ENCODE peak calls at places on chromosome 5, in six cellular contexts. B is GM18507; C is COLO829; U is gastrocnemius medialis; R is CD8-positive, alpha-beta T cell; W is SHP77 treated with DMSO at 0.1 percent for 48 hours. V is an unnamed sample.

GRCh38 chr5:124842725-124843595 is 96.5 kb upstream of the ZNF608 start:
- DNase-seq in W (no peak), U (no peak), B (no peak), C (no peak), R (no peak), V (no peak)

GRCh38 chr5:149455889-149456409 is 76.9 kb upstream of the IL17B start:
- DNase-seq in R (no peak), C (no peak), U (peak; percentile 98), B (no peak), W (no peak), V (no peak)

GRCh38 chr5:176436641-176437040 is 11.5 kb upstream of the FAF2 start:
- DNase-seq in B (no peak), C (no peak), R (no peak), U (no peak), W (no peak), V (peak; percentile 24)

GRCh38 chr5:119340597-119341218 is 15.1 kb upstream of the TNFAIP8 start:
- DNase-seq in W (no peak), U (no peak), R (peak; percentile 41), B (peak; percentile 54), C (no peak), V (no peak)

GRCh38 chr5:28301676-28302075 is 1263.3 kb upstream of the CDH9 start:
- DNase-seq in R (no peak), B (no peak), W (no peak), U (no peak), C (peak; percentile 0), V (no peak)

GRCh38 chr5:139897342-139897741 is 101.7 kb downstream of the PSD2 start:
- DNase-seq in U (no peak), W (no peak), C (no peak), R (no peak), B (no peak), V (no peak)

GRCh38 chr5:96083361-96083881 is 121.8 kb upstream of the ELL2 start:
- DNase-seq in U (no peak), B (no peak), C (no peak), W (no peak), R (no peak), V (no peak)

GRCh38 chr5:131242728-131243255 is 21.1 kb upstream of the CDC42SE2 start:
- DNase-seq in U (no peak), W (no peak), R (no peak), C (peak; percentile 9), B (no peak), V (no peak)

GRCh38 chr5:121968910-121969607 is 7.3 kb downstream of the SRFBP1 start:
- DNase-seq in B (no peak), C (peak; percentile 37), W (no peak), R (no peak), U (no peak), V (peak; percentile 94)

GRCh38 chr5:26148569-26149107 is 889.7 kb downstream of the CDH9 start:
- DNase-seq in U (no peak), R (no peak), W (no peak), B (no peak), C (no peak), V (no peak)

GRCh38 chr5:132487095-132487428 is 3.5 kb downstream of the IRF1 start:
- DNase-seq in W (no peak), B (no peak), C (no peak), U (no peak), R (no peak), V (no peak)

GRCh38 chr5:137410234-137411010 is 88.7 kb downstream of the SPOCK1 start:
- DNase-seq in C (no peak), R (no peak), B (no peak), W (no peak), U (no peak), V (no peak)

GRCh38 chr5:127030259-127031146 is at the start of gene MARCHF3:
- DNase-seq in W (peak; percentile 61), B (peak; percentile 97), U (peak; percentile 93), R (peak; percentile 89), C (peak; percentile 69), V (peak; percentile 87)

GRCh38 chr5:72503888-72504491 is 3.2 kb downstream of the ZNF366 start:
- DNase-seq in U (no peak), R (no peak), C (no peak), B (no peak), W (no peak), V (no peak)

GRCh38 chr5:68180286-68181038 is 35.1 kb upstream of the PIK3R1 start:
- DNase-seq in W (no peak), B (no peak), C (no peak), U (no peak), R (no peak), V (no peak)

GRCh38 chr5:177403194-177403825 is 2.8 kb upstream of the PFN3 start:
- DNase-seq in U (no peak), R (no peak), W (no peak), B (no peak), C (no peak), V (no peak)

GRCh38 chr5:37208883-37209808 is 40.0 kb downstream of the CPLANE1 start:
- DNase-seq in C (no peak), U (peak; percentile 17), W (no peak), R (no peak), B (no peak), V (no peak)

GRCh38 chr5:150006318-150006717 is 5.8 kb downstream of the HMGXB3 start:
- DNase-seq in B (no peak), W (no peak), C (no peak), R (no peak), U (no peak), V (no peak)

GRCh38 chr5:137641148-137641547 is 94.7 kb downstream of the KLHL3 start:
- DNase-seq in B (no peak), R (no peak), W (no peak), C (no peak), U (no peak), V (no peak)